ENCODE peak calls at places on chromosome 16, in nine cellular contexts. I is neuronal stem cell, R is AG09309, T is psoas muscle, F is NAMALWA, C is T1000, M is upper lobe of right lung, Y is T-helper 17 cell, P is SK-N-SH. Z is an unnamed sample.

GRCh38 chr16:89471225-89471624 is 19.1 kb downstream of the ANKRD11 start:
- DNase-seq in I (no peak), R (peak; percentile 29), T (peak; percentile 15), F (no peak), C (no peak), M (no peak), Y (no peak), P (no peak), Z (no peak)

GRCh38 chr16:67846063-67846319 is 742 bp upstream of the NUTF2 start:
- DNase-seq in I (no peak), R (no peak), T (no peak), F (peak; percentile 48), C (no peak), M (no peak), Y (no peak), P (no peak), Z (no peak)

GRCh38 chr16:79542196-79542859 is 58.2 kb downstream of the MAF start:
- DNase-seq in I (no peak), R (no peak), T (peak; percentile 83), F (no peak), C (no peak), M (no peak), Y (no peak), P (no peak), Z (no peak)

GRCh38 chr16:57801098-57801855 is 1.0 kb downstream of the KIFC3 start:
- DNase-seq in I (no peak), R (no peak), T (peak; percentile 18), F (no peak), C (no peak), M (no peak), Y (no peak), P (peak; percentile 58), Z (no peak)

GRCh38 chr16:49855280-49855821 is 561 bp downstream of the ZNF423 start:
- DNase-seq in I (peak; percentile 89), R (no peak), T (peak; percentile 96), F (peak; percentile 63), C (peak; percentile 56), M (peak; percentile 93), Y (peak; percentile 29), P (peak; percentile 83), Z (no peak)

GRCh38 chr16:70481929-70482536 is 27.6 kb downstream of the FCSK start:
- DNase-seq in I (no peak), R (peak; percentile 50), T (no peak), F (no peak), C (peak; percentile 12), M (no peak), Y (no peak), P (no peak), Z (no peak)

GRCh38 chr16:27676807-27677206 is 126.9 kb downstream of the KATNIP start:
- DNase-seq in I (no peak), R (no peak), T (no peak), F (no peak), C (no peak), M (no peak), Y (no peak), P (no peak), Z (no peak)

GRCh38 chr16:54783226-54783625 is 147.4 kb upstream of the IRX5 start:
- DNase-seq in I (no peak), R (no peak), T (no peak), F (no peak), C (no peak), M (no peak), Y (no peak), P (no peak), Z (no peak)

GRCh38 chr16:54284931-54285413 is 1.6 kb downstream of the IRX3 start:
- DNase-seq in I (no peak), R (no peak), T (no peak), F (no peak), C (no peak), M (peak; percentile 73), Y (no peak), P (peak; percentile 46), Z (no peak)

GRCh38 chr16:21218135-21218534 is 6.8 kb upstream of the ZP2 start:
- DNase-seq in I (no peak), R (no peak), T (no peak), F (no peak), C (no peak), M (no peak), Y (no peak), P (no peak), Z (no peak)

GRCh38 chr16:14356064-14356463 is 274.0 kb downstream of the PARN start:
- DNase-seq in I (no peak), R (no peak), T (peak; percentile 69), F (no peak), C (no peak), M (no peak), Y (no peak), P (no peak), Z (no peak)

GRCh38 chr16:70713342-70713741 is 27.5 kb upstream of the MTSS2 start:
- DNase-seq in I (no peak), R (no peak), T (no peak), F (no peak), C (no peak), M (no peak), Y (no peak), P (no peak), Z (no peak)

GRCh38 chr16:89117975-89118289 is 24.3 kb downstream of the ACSF3 start:
- DNase-seq in I (no peak), R (no peak), T (peak; percentile 28), F (no peak), C (no peak), M (no peak), Y (no peak), P (no peak), Z (no peak)

GRCh38 chr16:57667526-57668258 is 414 bp upstream of the ADGRG3 start:
- DNase-seq in I (no peak), R (no peak), T (no peak), F (no peak), C (no peak), M (peak; percentile 78), Y (no peak), P (peak; percentile 50), Z (no peak)

GRCh38 chr16:27515874-27516353 is 33.8 kb downstream of the GTF3C1 start:
- DNase-seq in I (peak; percentile 3), R (no peak), T (peak; percentile 59), F (peak; percentile 62), C (no peak), M (no peak), Y (peak; percentile 5), P (peak; percentile 68), Z (no peak)

GRCh38 chr16:89537549-89537925 is 22.9 kb upstream of the RPL13 start:
- DNase-seq in I (no peak), R (no peak), T (no peak), F (no peak), C (no peak), M (no peak), Y (no peak), P (no peak), Z (no peak)

GRCh38 chr16:85471469-85472431 is 141.4 kb upstream of the GSE1 start:
- DNase-seq in I (no peak), R (no peak), T (no peak), F (no peak), C (no peak), M (peak; percentile 79), Y (no peak), P (no peak), Z (no peak)

GRCh38 chr16:77816293-77816692 is 27.9 kb downstream of the VAT1L start:
- DNase-seq in I (no peak), R (no peak), T (no peak), F (no peak), C (no peak), M (no peak), Y (no peak), P (peak; percentile 21), Z (no peak)

GRCh38 chr16:86010680-86011141 is 111.7 kb downstream of the IRF8 start:
- DNase-seq in I (no peak), R (no peak), T (no peak), F (no peak), C (no peak), M (peak; percentile 40), Y (no peak), P (no peak), Z (no peak)

GRCh38 chr16:76226011-76226410 is 51.2 kb upstream of the CNTNAP4 start:
- DNase-seq in I (no peak), R (no peak), T (no peak), F (no peak), C (peak; percentile 18), M (no peak), Y (no peak), P (no peak), Z (no peak)

GRCh38 chr16:2184962-2185361 is 11.4 kb downstream of the CASKIN1 start:
- DNase-seq in I (no peak), R (no peak), T (no peak), F (no peak), C (no peak), M (no peak), Y (no peak), P (no peak), Z (no peak)

GRCh38 chr16:47731252-47731651 is 270.1 kb downstream of the PHKB start:
- DNase-seq in I (no peak), R (peak; percentile 44), T (no peak), F (no peak), C (no peak), M (no peak), Y (no peak), P (no peak), Z (peak; percentile 26)

GRCh38 chr16:58495861-58496331 is 4.0 kb upstream of the NDRG4 start:
- DNase-seq in I (no peak), R (no peak), T (no peak), F (no peak), C (no peak), M (peak; percentile 26), Y (no peak), P (no peak), Z (no peak)

GRCh38 chr16:66116163-66116792 is 250.2 kb upstream of the CDH5 start:
- DNase-seq in I (no peak), R (no peak), T (no peak), F (no peak), C (no peak), M (no peak), Y (no peak), P (no peak), Z (no peak)

GRCh38 chr16:2835638-2836493 is 5.8 kb downstream of the ZG16B start:
- DNase-seq in I (no peak), R (peak; percentile 96), T (peak; percentile 32), F (no peak), C (peak; percentile 81), M (peak; percentile 78), Y (no peak), P (no peak), Z (no peak)

GRCh38 chr16:19283637-19284036 is 1.9 kb upstream of the CLEC19A start:
- DNase-seq in I (no peak), R (no peak), T (no peak), F (no peak), C (no peak), M (no peak), Y (no peak), P (no peak), Z (no peak)

GRCh38 chr16:10521681-10522274 is 58.6 kb downstream of the EMP2 start:
- DNase-seq in I (peak; percentile 58), R (no peak), T (peak; percentile 63), F (peak; percentile 76), C (no peak), M (no peak), Y (peak; percentile 22), P (peak; percentile 75), Z (peak; percentile 37)

GRCh38 chr16:84585886-84586285 is 32.0 kb downstream of the COTL1 start:
- DNase-seq in I (peak; percentile 59), R (no peak), T (peak; percentile 59), F (peak; percentile 70), C (no peak), M (no peak), Y (no peak), P (peak; percentile 50), Z (no peak)

GRCh38 chr16:48978501-48978900 is 303.1 kb downstream of the CBLN1 start:
- DNase-seq in I (no peak), R (no peak), T (no peak), F (no peak), C (no peak), M (no peak), Y (no peak), P (no peak), Z (no peak)

GRCh38 chr16:67900156-67900555 is 7.1 kb downstream of the PSKH1 start:
- DNase-seq in I (no peak), R (no peak), T (no peak), F (no peak), C (no peak), M (no peak), Y (no peak), P (no peak), Z (no peak)

Z was measured in smooth muscle cell of the brain vasculature.